ENCODE peak calls at places on chromosomes 3 and 15, in five cellular contexts. One of them, this sample, is unnamed. For H3K27me3 and H3K36me3, the result is how much of the 10 kb centered on the place peaks cover.

GRCh38 chr3:188584162-188584529 is 430.2 kb downstream of the LPP start:
- DNase-seq in BE2C: no peak
- DNase-seq in ovary: no peak
- DNase-seq in Caco-2: peak
- DNase-seq in uterus: no peak
- DNase-seq in this sample: no peak

GRCh38 chr3:187919990-187920389 is 174.7 kb upstream of the BCL6 start:
- DNase-seq in BE2C: no peak
- DNase-seq in ovary: no peak
- DNase-seq in Caco-2: no peak
- DNase-seq in uterus: no peak
- DNase-seq in this sample: no peak

GRCh38 chr3:100335137-100335833 is 728 bp downstream of the NIT2 start:
- DNase-seq in BE2C: peak
- DNase-seq in ovary: peak
- DNase-seq in Caco-2: peak
- DNase-seq in uterus: no peak
- DNase-seq in this sample: no peak

GRCh38 chr15:30923429-30923828 is 19.7 kb downstream of the FAN1 start:
- DNase-seq in BE2C: no peak
- DNase-seq in ovary: no peak
- DNase-seq in Caco-2: no peak
- DNase-seq in uterus: no peak
- DNase-seq in this sample: no peak

GRCh38 chr3:70466096-70466495 is 153.7 kb upstream of the MDFIC2 start:
- DNase-seq in BE2C: no peak
- DNase-seq in ovary: no peak
- DNase-seq in Caco-2: no peak
- DNase-seq in uterus: no peak
- DNase-seq in this sample: no peak

GRCh38 chr3:61935819-61936218 is 374.4 kb downstream of the PTPRG start:
- DNase-seq in BE2C: no peak
- DNase-seq in ovary: no peak
- DNase-seq in Caco-2: no peak
- DNase-seq in uterus: no peak
- DNase-seq in this sample: no peak

GRCh38 chr3:70981252-70981933 is 602.1 kb downstream of the FOXP1 start:
- DNase-seq in BE2C: no peak
- DNase-seq in ovary: no peak
- DNase-seq in Caco-2: no peak
- DNase-seq in uterus: no peak
- DNase-seq in this sample: no peak

GRCh38 chr3:53253707-53254106 is 2.1 kb downstream of the TKT start:
- DNase-seq in BE2C: no peak
- DNase-seq in ovary: no peak
- DNase-seq in Caco-2: no peak
- DNase-seq in uterus: no peak
- DNase-seq in this sample: no peak

GRCh38 chr15:71651750-71652186 is 158.6 kb upstream of the NR2E3 start:
- DNase-seq in BE2C: peak
- DNase-seq in ovary: no peak
- DNase-seq in Caco-2: peak
- DNase-seq in uterus: no peak
- DNase-seq in this sample: no peak

GRCh38 chr3:25661694-25662455 is 2.8 kb downstream of the TOP2B start:
- DNase-seq in BE2C: no peak
- DNase-seq in ovary: no peak
- DNase-seq in Caco-2: no peak
- DNase-seq in uterus: no peak
- DNase-seq in this sample: no peak

GRCh38 chr15:75782926-75783325 is 60.3 kb upstream of the UBE2Q2 start:
- DNase-seq in BE2C: no peak
- DNase-seq in ovary: no peak
- DNase-seq in Caco-2: no peak
- DNase-seq in uterus: no peak
- DNase-seq in this sample: no peak

GRCh38 chr15:75791337-75791713 is 51.9 kb upstream of the UBE2Q2 start:
- DNase-seq in BE2C: no peak
- DNase-seq in ovary: no peak
- DNase-seq in Caco-2: no peak
- DNase-seq in uterus: no peak
- DNase-seq in this sample: no peak

GRCh38 chr15:75790631-75791336 is 52.5 kb upstream of the UBE2Q2 start:
- DNase-seq in BE2C: no peak
- DNase-seq in ovary: no peak
- DNase-seq in Caco-2: no peak
- DNase-seq in uterus: no peak
- DNase-seq in this sample: no peak

GRCh38 chr15:75786564-75786925 is 56.7 kb upstream of the UBE2Q2 start:
- DNase-seq in BE2C: peak
- DNase-seq in ovary: no peak
- DNase-seq in Caco-2: no peak
- DNase-seq in uterus: no peak
- DNase-seq in this sample: no peak

DNA sequence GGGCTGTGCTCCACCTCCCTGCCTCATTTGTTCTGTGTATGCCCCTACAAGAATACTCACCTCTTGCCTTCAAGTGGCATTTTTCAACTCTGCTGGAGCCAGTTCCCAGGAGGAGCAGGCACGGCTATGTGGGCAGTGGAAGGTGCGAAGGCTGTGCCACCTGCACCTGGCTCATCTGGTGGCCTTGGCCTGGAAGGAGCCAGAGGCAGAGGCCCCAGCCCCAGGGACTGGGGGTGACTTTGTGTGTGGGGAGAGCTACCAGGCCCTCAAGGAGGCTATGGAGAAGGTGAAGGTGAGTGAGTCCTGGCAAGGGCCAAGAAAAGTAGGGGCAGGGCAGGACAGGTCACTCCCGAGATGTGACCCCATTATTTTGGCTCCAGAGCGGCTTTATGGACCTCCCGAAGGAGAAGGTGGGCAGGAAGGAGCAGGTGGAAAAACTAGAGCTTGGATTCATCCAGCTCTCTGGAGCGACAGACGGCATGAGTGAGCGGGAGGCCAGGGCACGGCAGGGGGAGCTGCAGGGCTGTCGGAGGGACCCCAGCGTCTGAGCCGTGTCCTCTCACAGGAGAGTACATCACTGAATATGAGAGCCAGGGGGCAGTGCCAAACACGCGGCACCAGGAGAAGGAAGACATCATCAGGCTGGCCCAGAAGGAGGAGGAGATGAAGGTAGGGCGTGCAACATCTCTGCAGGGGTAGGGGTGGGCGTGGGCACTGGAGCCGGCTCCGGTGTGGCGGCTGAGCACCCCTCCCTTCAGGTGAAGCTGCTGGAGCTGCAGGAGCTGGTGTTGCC is 57.3 kb upstream of the UBE2Q2 start:
- DNase-seq in BE2C: peak
- DNase-seq in ovary: no peak
- DNase-seq in Caco-2: peak
- DNase-seq in uterus: no peak
- DNase-seq in this sample: no peak
- H3K27me3 ChIP-seq in BE2C: under half
- H3K27me3 ChIP-seq in ovary: under half
- H3K27me3 ChIP-seq in Caco-2: under half
- H3K27me3 ChIP-seq in uterus: under half
- H3K27me3 ChIP-seq in this sample: under half

GRCh38 chr3:107662109-107662477 is 139.3 kb downstream of the BBX start:
- DNase-seq in BE2C: peak
- DNase-seq in ovary: no peak
- DNase-seq in Caco-2: no peak
- DNase-seq in uterus: peak
- DNase-seq in this sample: peak
- H3K4me3 ChIP-seq in BE2C: peak
- H3K4me3 ChIP-seq in ovary: no peak
- H3K4me3 ChIP-seq in Caco-2: no peak
- H3K4me3 ChIP-seq in uterus: no peak
- H3K4me3 ChIP-seq in this sample: no peak

DNA sequence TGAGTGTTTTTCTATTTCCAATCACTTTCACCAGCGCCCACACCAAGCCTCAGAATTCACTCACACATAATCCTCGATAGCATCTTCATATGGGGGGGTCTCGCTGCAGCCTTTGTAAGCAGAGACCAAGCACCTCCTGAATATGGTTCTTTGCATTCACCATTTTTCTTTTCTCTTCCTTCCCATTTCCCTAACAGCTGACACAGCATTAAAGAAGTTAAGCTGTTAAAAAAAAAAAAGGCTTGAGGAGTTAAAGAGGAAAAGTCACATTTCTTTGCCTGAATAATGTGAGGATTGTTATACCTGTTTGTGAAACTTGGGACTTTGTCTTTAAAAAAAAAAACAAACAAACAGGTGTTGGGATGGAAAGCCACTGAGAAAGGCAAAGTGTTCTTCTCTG is 41.6 kb downstream of the RFTN1 start:
- DNase-seq in BE2C: no peak
- DNase-seq in ovary: no peak
- DNase-seq in Caco-2: no peak
- DNase-seq in uterus: no peak
- DNase-seq in this sample: no peak
- H3K36me3 ChIP-seq in BE2C: under half
- H3K36me3 ChIP-seq in ovary: under half
- H3K36me3 ChIP-seq in Caco-2: under half
- H3K36me3 ChIP-seq in uterus: under half
- H3K36me3 ChIP-seq in this sample: under half

GRCh38 chr3:113534365-113534764 is 2.0 kb downstream of the SIDT1 start:
- DNase-seq in BE2C: no peak
- DNase-seq in ovary: no peak
- DNase-seq in Caco-2: no peak
- DNase-seq in uterus: no peak
- DNase-seq in this sample: no peak
- H3K27me3 ChIP-seq in BE2C: half or more
- H3K27me3 ChIP-seq in ovary: under half
- H3K27me3 ChIP-seq in Caco-2: under half
- H3K27me3 ChIP-seq in uterus: under half
- H3K27me3 ChIP-seq in this sample: under half

DNA sequence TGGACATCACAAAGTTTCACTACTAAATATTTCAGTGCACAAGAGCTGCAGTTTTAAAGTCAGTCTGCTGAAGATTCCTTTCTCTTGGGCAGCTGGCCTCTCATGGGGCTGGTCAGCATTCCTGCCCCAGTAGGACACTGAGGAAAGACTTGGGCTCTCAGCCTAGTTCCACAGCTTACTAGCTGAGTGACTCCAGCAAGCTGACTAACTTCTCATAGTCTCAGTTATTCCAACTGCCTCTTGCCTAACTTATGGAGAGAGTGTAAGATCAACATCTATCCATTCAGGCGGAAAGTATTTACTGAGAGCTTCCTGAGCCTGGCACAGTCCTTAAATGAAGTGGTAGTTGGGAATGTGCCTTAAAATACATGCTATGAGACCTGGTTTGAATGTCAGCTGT is 27.0 kb downstream of the TM4SF4 start:
- DNase-seq in BE2C: no peak
- DNase-seq in ovary: no peak
- DNase-seq in Caco-2: no peak
- DNase-seq in uterus: no peak
- DNase-seq in this sample: peak
- H3K4me3 ChIP-seq in BE2C: no peak
- H3K4me3 ChIP-seq in ovary: no peak
- H3K4me3 ChIP-seq in Caco-2: no peak
- H3K4me3 ChIP-seq in uterus: no peak
- H3K4me3 ChIP-seq in this sample: no peak

GRCh38 chr3:45950686-45951600 is 7.7 kb downstream of the CXCR6 start:
- DNase-seq in BE2C: no peak
- DNase-seq in ovary: no peak
- DNase-seq in Caco-2: no peak
- DNase-seq in uterus: no peak
- DNase-seq in this sample: no peak

GRCh38 chr3:45951946-45952345 is 8.7 kb downstream of the CXCR6 start:
- DNase-seq in BE2C: no peak
- DNase-seq in ovary: no peak
- DNase-seq in Caco-2: no peak
- DNase-seq in uterus: no peak
- DNase-seq in this sample: no peak

GRCh38 chr3:45954306-45954705 is 11.0 kb downstream of the CXCR6 start:
- DNase-seq in BE2C: no peak
- DNase-seq in ovary: no peak
- DNase-seq in Caco-2: no peak
- DNase-seq in uterus: no peak
- DNase-seq in this sample: no peak

GRCh38 chr3:45953536-45953935 is 10.3 kb downstream of the CXCR6 start:
- DNase-seq in BE2C: no peak
- DNase-seq in ovary: no peak
- DNase-seq in Caco-2: no peak
- DNase-seq in uterus: no peak
- DNase-seq in this sample: no peak

DNA sequence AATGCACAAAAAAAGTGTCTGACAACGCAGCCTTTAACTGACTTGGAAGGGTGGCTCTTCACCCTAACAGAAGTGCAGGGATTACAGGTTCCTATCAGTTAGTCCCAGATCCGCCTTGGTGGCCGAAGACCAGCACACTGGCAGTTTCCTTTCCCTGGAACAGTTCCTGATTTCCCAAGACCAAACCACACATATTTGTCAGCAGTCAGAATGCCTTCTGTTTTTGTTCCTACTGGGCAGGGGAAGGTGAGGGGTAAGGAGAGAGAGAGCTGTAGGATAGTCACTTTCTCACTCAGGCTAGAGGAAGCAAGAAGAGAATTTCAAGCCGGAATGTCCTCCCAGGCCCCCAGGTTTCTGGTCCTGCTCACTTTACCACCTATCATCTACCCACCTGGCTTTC is 9.2 kb downstream of the CXCR6 start:
- DNase-seq in BE2C: no peak
- DNase-seq in ovary: no peak
- DNase-seq in Caco-2: no peak
- DNase-seq in uterus: no peak
- DNase-seq in this sample: no peak
- H3K36me3 ChIP-seq in BE2C: under half
- H3K36me3 ChIP-seq in ovary: under half
- H3K36me3 ChIP-seq in Caco-2: under half
- H3K36me3 ChIP-seq in uterus: under half
- H3K36me3 ChIP-seq in this sample: under half

DNA sequence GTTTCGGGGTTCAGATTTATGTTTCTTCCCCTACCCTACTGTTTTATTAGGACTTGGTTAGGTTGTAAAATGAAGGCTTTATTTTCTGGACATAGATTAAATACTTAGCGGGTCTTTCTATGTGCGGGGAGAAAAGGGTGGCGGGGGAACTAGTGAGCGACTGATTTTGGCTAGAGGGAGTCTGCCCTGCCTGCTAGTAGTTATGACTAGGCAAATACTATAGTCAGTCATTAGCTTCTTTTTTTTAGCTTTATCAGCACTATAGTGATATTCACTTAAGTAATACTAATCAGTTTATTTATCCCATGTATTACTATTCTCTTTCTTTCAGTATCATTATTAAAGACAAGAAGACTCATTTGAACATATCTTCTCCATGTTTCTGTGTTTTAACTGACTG is 3.7 kb downstream of the CADM2 start:
- DNase-seq in BE2C: no peak
- DNase-seq in ovary: no peak
- DNase-seq in Caco-2: no peak
- DNase-seq in uterus: no peak
- DNase-seq in this sample: no peak
- H3K27me3 ChIP-seq in BE2C: under half
- H3K27me3 ChIP-seq in ovary: under half
- H3K27me3 ChIP-seq in Caco-2: under half
- H3K27me3 ChIP-seq in uterus: under half
- H3K27me3 ChIP-seq in this sample: under half

This sample was measured in aorta.